ENCODE peak calls at places on chromosomes 3 and 15, in four cellular contexts. M, E, X and C are unnamed samples.

GRCh38 chr3:146469206-146470017 is at the start of gene PLSCR2:
- DNase-seq in M (peak), E (peak), X (peak), C (peak)

GRCh38 chr3:71581451-71581980 is 2.0 kb downstream of the FOXP1 start:
- DNase-seq in M (no peak), E (peak), X (peak), C (peak)

GRCh38 chr15:71707230-71708051 is 102.9 kb upstream of the NR2E3 start:
- DNase-seq in M (peak), E (no peak), X (no peak), C (no peak)

GRCh38 chr15:93422476-93422875 is 333.5 kb upstream of the RGMA start:
- DNase-seq in M (no peak), E (no peak), X (no peak), C (no peak)

GRCh38 chr3:190811775-190812480 is 50.6 kb downstream of the GMNC start:
- DNase-seq in M (peak), E (no peak), X (no peak), C (peak)

GRCh38 chr15:86553116-86553515 is 473.4 kb downstream of the AGBL1 start:
- DNase-seq in M (no peak), E (no peak), X (no peak), C (no peak)

GRCh38 chr15:98025237-98025636 is 64.7 kb downstream of the ARRDC4 start:
- DNase-seq in M (peak), E (no peak), X (no peak), C (no peak)

GRCh38 chr3:50378757-50379156 is 19.4 kb upstream of the TMEM115 start:
- DNase-seq in M (no peak), E (no peak), X (no peak), C (no peak)

GRCh38 chr15:90121086-90121485 is 18.8 kb upstream of the IDH2 start:
- DNase-seq in M (no peak), E (no peak), X (no peak), C (no peak)

GRCh38 chr3:36992806-36993325 is at the start of gene EPM2AIP1:
- DNase-seq in M (peak), E (peak), X (peak), C (peak)

GRCh38 chr3:172465281-172465680 is 17.0 kb upstream of the GHSR start:
- DNase-seq in M (no peak), E (no peak), X (no peak), C (no peak)